ENCODE peak calls at places on chromosomes 16 and 17, in ten cellular contexts. A is mucosa of descending colon, F is lower lobe of right lung, V is tibial artery, X is adrenal gland, C is ascending aorta, P is left ventricle myocardium inferior, N is IMR-90, B is prostate gland, Y is endothelial cell of umbilical vein. W is an unnamed sample.

GRCh38 chr17:40058151-40058784 is 4.1 kb upstream of the MED24 start:
- DNase-seq in A (peak; percentile 40), F (no peak), V (no peak), X (no peak), C (no peak), P (no peak), N (peak; percentile 46), B (no peak), Y (peak; percentile 56), W (no peak)

GRCh38 chr16:87421369-87421912 is 29.3 kb downstream of the MAP1LC3B start:
- DNase-seq in A (no peak), F (no peak), V (no peak), X (no peak), C (no peak), P (no peak), N (no peak), B (no peak), Y (no peak), W (no peak)

GRCh38 chr17:44628234-44629188 is 27.8 kb upstream of the MEIOC start:
- DNase-seq in A (peak; percentile 54), F (peak; percentile 57), V (no peak), X (no peak), C (no peak), P (peak; percentile 23), N (no peak), B (no peak), Y (peak; percentile 20), W (no peak)

GRCh38 chr16:54923055-54923473 is 7.6 kb upstream of the IRX5 start:
- DNase-seq in A (no peak), F (no peak), V (no peak), X (no peak), C (no peak), P (no peak), N (no peak), B (no peak), Y (no peak), W (no peak)

GRCh38 chr16:16992986-16993783 is 477.6 kb downstream of the XYLT1 start:
- DNase-seq in A (no peak), F (no peak), V (no peak), X (no peak), C (no peak), P (no peak), N (no peak), B (no peak), Y (no peak), W (no peak)

GRCh38 chr17:73027130-73027741 is 65.3 kb downstream of the SLC39A11 start:
- DNase-seq in A (no peak), F (no peak), V (no peak), X (no peak), C (no peak), P (no peak), N (peak; percentile 58), B (no peak), Y (no peak), W (no peak)

GRCh38 chr17:64032081-64032480 is 11.6 kb upstream of the ICAM2 start:
- DNase-seq in A (no peak), F (no peak), V (no peak), X (peak; percentile 27), C (peak; percentile 31), P (no peak), N (peak; percentile 34), B (no peak), Y (no peak), W (no peak)

GRCh38 chr17:43772877-43773648 is 5.7 kb downstream of the DUSP3 start:
- DNase-seq in A (no peak), F (peak; percentile 60), V (peak; percentile 61), X (no peak), C (peak; percentile 82), P (no peak), N (no peak), B (no peak), Y (no peak), W (no peak)

GRCh38 chr16:86379505-86379846 is 130.9 kb upstream of the FOXF1 start:
- DNase-seq in A (no peak), F (no peak), V (no peak), X (no peak), C (no peak), P (no peak), N (no peak), B (no peak), Y (no peak), W (no peak)

GRCh38 chr17:39402279-39402889 is 958 bp upstream of the FBXL20 start:
- DNase-seq in A (peak; percentile 95), F (peak; percentile 95), V (peak; percentile 94), X (peak; percentile 96), C (peak; percentile 95), P (peak; percentile 91), N (peak; percentile 94), B (peak; percentile 92), Y (peak; percentile 91), W (peak; percentile 42)

GRCh38 chr17:82343560-82343959 is 10.0 kb upstream of the SECTM1 start:
- DNase-seq in A (no peak), F (no peak), V (no peak), X (no peak), C (no peak), P (no peak), N (no peak), B (no peak), Y (no peak), W (no peak)

GRCh38 chr17:18904482-18904881 is 46.6 kb downstream of the PRPSAP2 start:
- DNase-seq in A (no peak), F (no peak), V (no peak), X (no peak), C (no peak), P (no peak), N (no peak), B (no peak), Y (no peak), W (no peak)

GRCh38 chr17:82160081-82160480 is 52.6 kb downstream of the CCDC57 start:
- DNase-seq in A (no peak), F (no peak), V (no peak), X (no peak), C (no peak), P (no peak), N (peak; percentile 66), B (peak; percentile 58), Y (peak; percentile 52), W (no peak)

GRCh38 chr17:65027305-65027704 is 29.2 kb downstream of the GNA13 start:
- DNase-seq in A (no peak), F (no peak), V (no peak), X (no peak), C (no peak), P (no peak), N (peak; percentile 83), B (no peak), Y (peak; percentile 82), W (no peak)

DNA sequence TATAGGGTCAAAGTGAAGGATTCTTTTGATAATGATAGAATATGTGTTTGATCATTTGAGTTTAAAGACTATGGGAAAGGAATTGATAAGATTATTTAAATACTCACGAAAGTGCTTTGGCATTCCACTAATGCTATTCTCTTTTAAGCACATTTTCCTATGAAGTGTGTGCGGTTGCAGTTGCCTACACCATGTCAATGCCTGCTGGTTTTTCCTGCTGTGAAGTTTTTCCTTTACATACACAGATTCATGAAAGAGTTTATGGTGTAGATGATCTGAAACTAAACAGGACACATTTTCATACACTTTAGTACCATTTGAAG is 78.7 kb downstream of the VMP1 start:
- DNase-seq in A (no peak), F (no peak), V (no peak), X (no peak), C (no peak), P (no peak), N (no peak), B (no peak), Y (no peak), W (no peak)
- TF ChIP-seq CTCF in A (no peak), F (no peak), V (no peak), X (peak; percentile 19), C (no peak), P (no peak), N (peak; percentile 8), B (no peak), Y (no peak), W (no peak)

GRCh38 chr16:57507414-57508083 is 21.3 kb upstream of the DOK4 start:
- DNase-seq in A (no peak), F (no peak), V (no peak), X (no peak), C (no peak), P (no peak), N (no peak), B (no peak), Y (no peak), W (no peak)
- H3K9me3 ChIP-seq in A (no peaks in the 10 kb centered on the region), F (no peaks in the 10 kb centered on the region), V (no peaks in the 10 kb centered on the region), X (no peaks in the 10 kb centered on the region), C (no peaks in the 10 kb centered on the region), P (no peaks in the 10 kb centered on the region), N (no peaks in the 10 kb centered on the region), B (no peaks in the 10 kb centered on the region), Y (no peaks in the 10 kb centered on the region), W (no peaks in the 10 kb centered on the region)

DNA sequence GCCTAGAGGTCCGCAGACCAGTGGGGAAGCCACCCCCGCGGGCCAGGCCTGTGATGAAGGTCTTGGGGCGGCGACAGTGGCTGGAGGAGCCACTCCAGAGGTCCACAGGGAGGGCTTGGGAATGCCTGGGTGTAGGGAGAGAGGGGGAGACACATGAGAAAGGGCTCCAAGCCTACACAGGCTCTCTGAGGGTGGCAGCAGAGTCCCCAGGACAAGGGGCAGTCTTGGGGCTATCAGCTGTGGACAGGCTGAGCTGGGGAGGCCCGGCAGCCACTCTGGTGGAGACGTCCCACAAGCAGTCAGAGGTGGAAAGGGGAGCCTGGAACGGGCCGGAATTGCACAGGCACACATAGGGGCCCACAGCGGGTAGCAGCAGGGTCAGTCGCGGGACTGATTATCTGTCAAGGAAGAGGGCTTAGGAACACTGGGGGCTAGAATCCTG is 93.7 kb upstream of the DNAH17 start:
- DNase-seq in A (no peak), F (no peak), V (no peak), X (no peak), C (no peak), P (no peak), N (no peak), B (no peak), Y (no peak), W (no peak)
- H3K4me1 ChIP-seq in A (peaks cover 5% of the 10 kb centered on the region), F (peaks cover 13% of the 10 kb centered on the region), V (no peaks in the 10 kb centered on the region), X (peaks cover 15% of the 10 kb centered on the region), C (no peaks in the 10 kb centered on the region), P (peaks cover 17% of the 10 kb centered on the region), N (peaks cover 4% of the 10 kb centered on the region), B (peaks cover 5% of the 10 kb centered on the region), Y (peaks cover 10% of the 10 kb centered on the region), W (no peaks in the 10 kb centered on the region)

DNA sequence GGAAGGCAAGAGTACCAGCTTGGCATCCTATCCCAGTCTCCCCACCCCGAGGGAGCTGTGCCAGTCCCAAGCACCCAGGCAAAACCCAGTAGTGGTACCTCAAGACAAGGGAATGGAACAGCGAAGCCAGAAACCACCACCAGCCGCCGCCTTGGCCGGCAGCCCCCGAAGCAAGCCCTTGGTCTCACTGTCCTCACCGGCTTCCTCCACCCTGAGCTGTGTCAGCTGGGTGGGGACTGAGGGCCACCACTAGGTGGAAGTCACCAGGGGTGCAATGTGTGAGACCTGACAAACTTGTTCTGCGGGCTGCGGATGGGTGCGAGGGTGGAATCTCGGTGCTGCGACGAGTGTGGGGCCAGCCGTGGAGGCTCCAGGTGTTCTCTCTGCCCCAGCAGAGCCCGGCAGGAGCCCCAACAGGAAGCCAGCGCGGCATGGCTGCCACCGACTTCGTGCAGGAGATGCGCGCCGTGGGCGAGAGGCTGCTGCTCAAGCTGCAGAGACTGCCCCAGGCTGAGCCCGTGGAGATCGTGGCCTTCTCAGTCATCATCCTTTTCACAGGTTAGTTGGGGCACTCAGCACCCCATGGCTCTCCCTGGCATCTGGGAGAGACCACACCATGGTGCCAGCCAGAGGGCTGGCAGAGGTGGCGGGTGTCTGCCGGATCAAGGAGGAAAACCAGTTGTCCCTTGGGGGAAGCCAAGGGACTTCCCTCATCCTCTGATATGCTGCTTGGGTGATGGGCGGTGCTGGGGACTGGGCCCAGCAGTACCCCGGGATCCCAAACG is 6.7 kb downstream of the SMIM5 start:
- DNase-seq in A (peak; percentile 73), F (peak; percentile 73), V (no peak), X (no peak), C (no peak), P (no peak), N (no peak), B (peak; percentile 74), Y (no peak), W (no peak)
- TF ChIP-seq CTCF in A (peak; percentile 25), F (no peak), V (no peak), X (no peak), C (no peak), P (no peak), N (no peak), B (peak; percentile 24), Y (no peak), W (no peak)